ENCODE peak calls at places on chromosomes 16 and 17, in six cellular contexts. M is NCI-H1436; E is NCI-H510A; L is ACHN; W is activated T-helper 2 cell treated with anti-CD3 and anti-CD28 coated beads, Interferon-gamma antibody, Interleukin-2, Interleukin-4, amounts not matched to agents 10 μg/mL and 5 μg/mL and 100 μg/mL, durations not matched to agents 14 hours and 24 hours and 36 hours; T is T-cell. P is an unnamed sample.
A peak's percentile ranks its signal among the peaks of the same experiment; 100 is the strongest.

GRCh38 chr16:66427871-66428681 is 981 bp downstream of the BEAN1 start:
- DNase-seq in L (no peak), M (no peak), E (no peak), T (no peak), W (no peak), P (no peak)

GRCh38 chr17:50139950-50140885 is 10.3 kb upstream of the SAMD14 start:
- DNase-seq in T (peak; percentile 81), W (peak; percentile 77), L (peak; percentile 56), E (peak; percentile 19), M (peak; percentile 45), P (no peak)

GRCh38 chr16:74563828-74564263 is 43.1 kb downstream of the GLG1 start:
- DNase-seq in M (no peak), W (no peak), E (no peak), L (no peak), T (no peak), P (no peak)

GRCh38 chr17:34578016-34578415 is 1.4 kb upstream of the TMEM132E start:
- DNase-seq in M (no peak), L (no peak), T (no peak), W (no peak), E (no peak), P (no peak)

GRCh38 chr16:19861811-19862327 is 22.8 kb downstream of the GPRC5B start:
- DNase-seq in W (no peak), M (no peak), L (no peak), E (no peak), T (no peak), P (no peak)

GRCh38 chr17:68775338-68775737 is 174.2 kb upstream of the FAM20A start:
- DNase-seq in L (no peak), W (no peak), T (no peak), E (no peak), M (no peak), P (no peak)

GRCh38 chr17:2937331-2938003 is 125.9 kb downstream of the OR1D5 start:
- DNase-seq in W (no peak), M (no peak), E (no peak), T (no peak), L (no peak), P (no peak)

GRCh38 chr17:49910094-49910857 is 58.7 kb upstream of the DLX4 start:
- DNase-seq in W (no peak), L (peak; percentile 21), E (no peak), T (no peak), M (no peak), P (no peak)

GRCh38 chr17:79078476-79079190 is 4.0 kb downstream of the ENGASE start:
- DNase-seq in L (no peak), T (no peak), E (no peak), W (no peak), M (no peak), P (no peak)

GRCh38 chr17:1454541-1454940 is 1.5 kb downstream of the CRK start:
- DNase-seq in W (no peak), L (no peak), T (no peak), M (no peak), E (no peak), P (no peak)

GRCh38 chr16:30379165-30379783 is 3.1 kb downstream of the SEPTIN1 start:
- DNase-seq in L (no peak), W (no peak), M (no peak), T (no peak), E (no peak), P (no peak)

GRCh38 chr17:17108681-17109049 is 66.4 kb downstream of the MPRIP start:
- DNase-seq in E (peak; percentile 38), W (no peak), M (no peak), T (no peak), L (no peak), P (no peak)

GRCh38 chr16:14513389-14514107 is 116.5 kb downstream of the PARN start:
- DNase-seq in T (no peak), E (no peak), M (no peak), W (no peak), L (no peak), P (no peak)

GRCh38 chr17:55388842-55389241 is 32.8 kb downstream of the MMD start:
- DNase-seq in L (no peak), E (no peak), W (no peak), T (no peak), M (no peak), P (no peak)

GRCh38 chr16:85196976-85197375 is 84.7 kb upstream of the CIBAR2 start:
- DNase-seq in W (no peak), T (no peak), M (no peak), E (no peak), L (no peak), P (no peak)

GRCh38 chr17:81693491-81694360 is 9.4 kb upstream of the MRPL12 start:
- DNase-seq in W (no peak), M (no peak), E (no peak), T (no peak), L (no peak), P (no peak)

GRCh38 chr17:29147682-29148081 is 32.5 kb downstream of the MYO18A start:
- DNase-seq in W (no peak), L (no peak), E (no peak), T (no peak), M (no peak), P (no peak)

GRCh38 chr17:8332688-8333087 is 7.0 kb upstream of the ODF4 start:
- DNase-seq in E (no peak), T (no peak), M (no peak), L (no peak), W (no peak), P (no peak)

GRCh38 chr16:85709766-85710423 is 21.1 kb upstream of the GINS2 start:
- DNase-seq in L (no peak), M (no peak), W (no peak), E (no peak), T (no peak), P (no peak)

GRCh38 chr16:18800674-18801196 is 614 bp downstream of the ARL6IP1 start:
- DNase-seq in W (no peak), M (no peak), T (no peak), E (no peak), L (no peak), P (no peak)

GRCh38 chr16:83574388-83574787 is 233.4 kb upstream of the HSBP1 start:
- DNase-seq in E (no peak), T (no peak), W (no peak), L (peak; percentile 87), M (no peak), P (no peak)

GRCh38 chr16:87895641-87896141 is 26.4 kb upstream of the SLC7A5 start:
- DNase-seq in W (peak; percentile 81), M (no peak), E (no peak), L (no peak), T (peak; percentile 28), P (no peak)

GRCh38 chr16:46748775-46749705 is 896 bp upstream of the MYLK3 start:
- DNase-seq in M (peak; percentile 71), E (peak; percentile 31), T (no peak), W (no peak), L (no peak), P (peak; percentile 47)

GRCh38 chr17:35448214-35448898 is at the start of gene SLFN13:
- DNase-seq in M (peak; percentile 50), E (peak; percentile 80), W (peak; percentile 83), L (peak; percentile 93), T (peak; percentile 75), P (peak; percentile 21)

GRCh38 chr17:58753026-58753425 is 2.6 kb upstream of the PPM1E start:
- DNase-seq in T (no peak), L (no peak), M (no peak), W (no peak), E (no peak), P (no peak)

GRCh38 chr17:47707884-47708283 is 13.9 kb downstream of the TBKBP1 start:
- DNase-seq in W (no peak), T (no peak), L (no peak), M (no peak), E (no peak), P (no peak)

GRCh38 chr16:1964046-1964505 is 550 bp downstream of the RPS2 start:
- DNase-seq in T (no peak), M (no peak), E (no peak), L (peak; percentile 50), W (no peak), P (no peak)

GRCh38 chr17:8953152-8953885 is 12.2 kb downstream of the PIK3R5 start:
- DNase-seq in M (no peak), T (no peak), L (no peak), E (no peak), W (no peak), P (no peak)

GRCh38 chr16:54843424-54843750 is 87.3 kb upstream of the IRX5 start:
- DNase-seq in L (no peak), T (no peak), M (no peak), W (no peak), E (no peak), P (no peak)

GRCh38 chr17:31581022-31581483 is 189.6 kb downstream of the RAB11FIP4 start:
- DNase-seq in E (no peak), W (no peak), M (no peak), L (peak; percentile 90), T (no peak), P (no peak)